ENCODE peak calls at places on chromosomes 16 and 17, in nine cellular contexts. Q, U, G, V, E, P, B, M and O are unnamed samples.

GRCh38 chr17:9410285-9410684 is 165.3 kb downstream of the STX8 start:
- DNase-seq in E (no peak), V (no peak), G (no peak), Q (no peak), B (no peak), P (no peak), M (no peak), U (no peak), O (no peak)

GRCh38 chr16:4692460-4693295 is 684 bp upstream of the NUDT16L1 start:
- DNase-seq in B (no peak), G (no peak), E (no peak), P (no peak), U (no peak), M (peak), Q (no peak), V (no peak), O (no peak)

GRCh38 chr16:1338855-1339675 is 5.6 kb downstream of the BAIAP3 start:
- DNase-seq in P (no peak), U (no peak), M (no peak), E (no peak), B (no peak), V (no peak), G (no peak), Q (no peak), O (no peak)

GRCh38 chr16:55495616-55496289 is 13.1 kb upstream of the LPCAT2 start:
- DNase-seq in G (peak), B (no peak), V (no peak), M (peak), E (peak), P (peak), U (no peak), Q (peak), O (peak)

GRCh38 chr16:71311553-71312158 is 22.5 kb upstream of the CMTR2 start:
- DNase-seq in B (no peak), U (peak), P (no peak), G (peak), E (no peak), V (no peak), M (peak), Q (no peak), O (peak)

GRCh38 chr17:4301066-4301465 is 37.3 kb upstream of the ANKFY1 start:
- DNase-seq in Q (no peak), U (no peak), M (no peak), G (no peak), P (no peak), E (no peak), V (no peak), B (no peak), O (no peak)

GRCh38 chr17:37701424-37702020 is 43.3 kb downstream of the HNF1B start:
- DNase-seq in U (no peak), Q (peak), B (peak), M (peak), P (no peak), V (no peak), G (no peak), E (no peak), O (no peak)

GRCh38 chr16:77406680-77407079 is 28.2 kb downstream of the ADAMTS18 start:
- DNase-seq in E (no peak), P (no peak), G (peak), U (no peak), M (no peak), Q (no peak), V (no peak), B (no peak), O (no peak)

GRCh38 chr17:29212094-29212631 is 32.0 kb upstream of the MYO18A start:
- DNase-seq in Q (no peak), M (no peak), G (no peak), U (no peak), B (no peak), E (no peak), V (no peak), P (no peak), O (no peak)

GRCh38 chr16:3652373-3653037 is 2.0 kb upstream of the DNASE1 start:
- DNase-seq in G (no peak), B (peak), Q (no peak), U (no peak), M (peak), P (no peak), E (no peak), V (no peak), O (no peak)

GRCh38 chr17:53032861-53033271 is 789.9 kb upstream of the KIF2B start:
- DNase-seq in V (peak), P (no peak), U (peak), Q (peak), B (no peak), G (peak), M (no peak), E (no peak), O (peak)

GRCh38 chr16:57830890-57831484 is 28.7 kb upstream of the KIFC3 start:
- DNase-seq in V (no peak), M (no peak), B (no peak), G (peak), Q (no peak), P (no peak), E (no peak), U (no peak), O (peak)

GRCh38 chr16:19559242-19559910 is 3.9 kb downstream of the VPS35L start:
- DNase-seq in B (no peak), G (peak), U (peak), Q (peak), E (no peak), V (no peak), P (peak), M (no peak), O (no peak)

GRCh38 chr16:11076259-11077018 is 132.1 kb downstream of the CLEC16A start:
- DNase-seq in U (no peak), M (no peak), Q (no peak), P (no peak), G (no peak), V (no peak), B (no peak), E (no peak), O (no peak)

GRCh38 chr16:3655791-3656490 is 1.4 kb downstream of the DNASE1 start:
- DNase-seq in E (peak), V (no peak), G (no peak), P (no peak), U (no peak), M (no peak), B (no peak), Q (peak), O (no peak)

GRCh38 chr17:66994943-66995535 is 30.5 kb downstream of the CACNG4 start:
- DNase-seq in B (no peak), G (no peak), V (no peak), M (no peak), U (no peak), E (no peak), P (no peak), Q (no peak), O (no peak)

GRCh38 chr16:53872248-53873221 is 168.6 kb downstream of the FTO start:
- DNase-seq in B (no peak), U (no peak), E (no peak), P (no peak), V (no peak), M (no peak), G (peak), Q (no peak), O (no peak)

GRCh38 chr16:79800016-79800608 is 199.6 kb upstream of the MAF start:
- DNase-seq in B (no peak), P (no peak), M (no peak), Q (no peak), V (no peak), E (no peak), U (no peak), G (no peak), O (no peak)

GRCh38 chr17:60523822-60524221 is 2.2 kb downstream of the APPBP2 start:
- DNase-seq in G (no peak), Q (no peak), V (no peak), U (no peak), M (no peak), B (no peak), E (no peak), P (no peak), O (no peak)

GRCh38 chr16:67149276-67150057 is 1.3 kb downstream of the B3GNT9 start:
- DNase-seq in V (no peak), G (no peak), P (no peak), B (no peak), M (no peak), E (no peak), U (no peak), Q (no peak), O (no peak)
- TF ChIP-seq CTCF in V (no peak), G (no peak), P (no peak), B (no peak), M (no peak), E (no peak), U (no peak), Q (no peak), O (no peak)

GRCh38 chr17:72126575-72127486 is 6.0 kb downstream of the SOX9 start:
- DNase-seq in P (no peak), U (no peak), V (no peak), Q (peak), M (no peak), B (peak), E (no peak), G (peak), O (peak)

GRCh38 chr17:72123964-72124791 is 3.4 kb downstream of the SOX9 start:
- DNase-seq in E (no peak), M (no peak), V (no peak), U (no peak), B (no peak), Q (peak), G (peak), P (no peak), O (peak)

GRCh38 chr17:72123496-72123963 is 2.7 kb downstream of the SOX9 start:
- DNase-seq in B (peak), V (no peak), G (peak), U (no peak), M (no peak), P (no peak), Q (no peak), E (no peak), O (no peak)

GRCh38 chr17:72125742-72126141 is 4.9 kb downstream of the SOX9 start:
- DNase-seq in P (no peak), Q (no peak), E (no peak), G (peak), U (no peak), V (no peak), B (no peak), M (no peak), O (no peak)

GRCh38 chr17:72125226-72125651 is 4.4 kb downstream of the SOX9 start:
- DNase-seq in G (peak), M (no peak), U (peak), E (no peak), B (no peak), Q (peak), P (no peak), V (no peak), O (peak)
- H3K4me3 ChIP-seq in G (peak), M (no peak), U (no peak), E (no peak), B (no peak), Q (no peak), P (no peak), V (peak), O (no peak)

GRCh38 chr17:81063488-81064093 is 28.6 kb downstream of the BAIAP2 start:
- DNase-seq in M (no peak), P (no peak), Q (no peak), V (no peak), E (no peak), U (no peak), B (no peak), G (no peak), O (peak)
- TF ChIP-seq CTCF in M (no peak), P (no peak), Q (no peak), V (no peak), E (no peak), U (no peak), B (no peak), G (no peak), O (no peak)

DNA sequence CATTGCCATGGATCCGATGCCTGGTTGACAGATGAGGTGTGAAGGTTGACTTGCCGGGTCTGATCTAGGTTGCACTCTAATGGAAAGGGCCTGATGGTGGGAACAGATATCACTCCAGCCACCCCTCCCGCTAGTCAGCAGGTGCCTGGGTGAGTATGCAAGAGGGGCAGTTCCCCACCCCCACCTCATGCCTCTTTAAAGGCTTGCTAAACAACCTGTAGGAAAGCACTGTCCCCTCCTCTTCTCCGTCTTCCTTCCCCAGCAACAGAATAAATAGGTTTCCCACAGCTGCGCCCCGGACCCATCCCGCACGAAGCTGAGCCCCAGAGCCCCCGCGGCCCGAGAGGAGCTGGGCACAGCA is 746 bp upstream of the TMEM132E start:
- DNase-seq in P (no peak), E (no peak), V (no peak), M (no peak), U (no peak), G (no peak), B (no peak), Q (no peak), O (no peak)
- H3K4me3 ChIP-seq in P (no peak), E (peak), V (no peak), M (no peak), U (peak), G (no peak), B (peak), Q (no peak), O (no peak)

GRCh38 chr17:32111141-32111771 is 31.0 kb upstream of the RHOT1 start:
- DNase-seq in E (peak), U (peak), V (no peak), Q (peak), P (peak), B (peak), G (peak), M (peak), O (peak)
- TF ChIP-seq CTCF in E (no peak), U (peak), V (peak), Q (no peak), P (peak), B (no peak), G (peak), M (no peak), O (peak)